ENCODE peak calls at places on chromosome 21, in eight cellular contexts. T, N, U, V, B, F, L and I are unnamed samples.

GRCh38 chr21:43304621-43305335 is 122.2 kb downstream of the SIK1 start:
- DNase-seq in F (peak; percentile 19), V (no peak), B (no peak), U (no peak), T (no peak), N (no peak), L (no peak), I (no peak)

GRCh38 chr21:32392299-32392879 is 423 bp downstream of the URB1 start:
- DNase-seq in T (no peak), N (no peak), U (peak; percentile 25), F (no peak), V (no peak), L (no peak), B (peak; percentile 13), I (no peak)

GRCh38 chr21:17775431-17776126 is 43.6 kb downstream of the C21orf91 start:
- DNase-seq in L (no peak), N (no peak), B (no peak), V (no peak), T (no peak), U (no peak), F (no peak), I (no peak)

GRCh38 chr21:44370027-44370735 is 16.8 kb downstream of the TRPM2 start:
- DNase-seq in V (peak; percentile 45), B (peak; percentile 46), F (no peak), U (peak; percentile 70), N (no peak), L (peak; percentile 2), T (peak; percentile 34), I (peak; percentile 4)

GRCh38 chr21:17513214-17514123 is 626 bp downstream of the CXADR start:
- DNase-seq in B (no peak), T (peak; percentile 36), V (no peak), L (peak; percentile 39), N (peak; percentile 54), F (peak; percentile 36), U (peak; percentile 49), I (peak; percentile 72)

GRCh38 chr21:26050857-26051256 is 119.7 kb downstream of the APP start:
- DNase-seq in F (no peak), B (no peak), V (no peak), T (no peak), L (no peak), N (no peak), U (no peak), I (no peak)

GRCh38 chr21:43867936-43868335 is 2.9 kb downstream of the AGPAT3 start:
- DNase-seq in N (no peak), U (no peak), T (no peak), L (no peak), F (no peak), V (no peak), B (no peak), I (no peak)

GRCh38 chr21:40054403-40054802 is 187.2 kb downstream of the PCP4 start:
- DNase-seq in F (peak; percentile 39), V (no peak), U (no peak), T (no peak), B (no peak), L (no peak), N (peak; percentile 75), I (no peak)

GRCh38 chr21:28805885-28806284 is 186.8 kb downstream of the LTN1 start:
- DNase-seq in N (no peak), V (peak; percentile 86), F (no peak), B (no peak), U (no peak), L (peak; percentile 88), T (no peak), I (no peak)

GRCh38 chr21:45537111-45537745 is 5.0 kb downstream of the SLC19A1 start:
- DNase-seq in T (no peak), F (peak; percentile 17), B (no peak), N (no peak), L (no peak), U (no peak), V (no peak), I (no peak)

GRCh38 chr21:20527691-20528090 is 470.5 kb upstream of the NCAM2 start:
- DNase-seq in T (no peak), U (no peak), B (no peak), N (no peak), L (no peak), F (no peak), V (no peak), I (no peak)

GRCh38 chr21:16047857-16048256 is 318.1 kb downstream of the USP25 start:
- DNase-seq in N (no peak), V (peak; percentile 22), T (no peak), L (peak; percentile 25), F (no peak), U (no peak), B (no peak), I (no peak)